ENCODE peak calls at places on chromosomes 1 and 21, in eight cellular contexts. E, S, H, L, O, C, F and K are unnamed samples.

GRCh38 chr1:117930484-117930883 is 945 bp downstream of the WDR3 start:
- DNase-seq in C (peak; percentile 4), F (peak; percentile 5), O (no peak), E (peak; percentile 1), H (no peak), S (no peak), L (no peak), K (no peak)

GRCh38 chr1:61588736-61589381 is 136.1 kb downstream of the TM2D1 start:
- DNase-seq in S (peak; percentile 26), E (peak; percentile 59), F (peak; percentile 59), O (no peak), H (peak; percentile 46), L (peak; percentile 50), C (peak; percentile 85), K (peak; percentile 62)

GRCh38 chr1:53122194-53122846 is 20.1 kb downstream of the SLC1A7 start:
- DNase-seq in E (no peak), L (no peak), C (no peak), F (no peak), H (no peak), S (peak; percentile 54), O (no peak), K (no peak)

GRCh38 chr1:16141573-16142336 is 14.1 kb downstream of the EPHA2 start:
- DNase-seq in H (no peak), C (peak; percentile 28), S (no peak), F (no peak), E (no peak), L (no peak), O (no peak), K (no peak)

GRCh38 chr21:39188521-39189139 is 5.4 kb upstream of the PSMG1 start:
- DNase-seq in H (no peak), S (no peak), L (no peak), O (no peak), C (no peak), E (no peak), F (no peak), K (no peak)

GRCh38 chr21:28444131-28444530 is 548.5 kb downstream of the LTN1 start:
- DNase-seq in E (no peak), L (no peak), S (no peak), H (no peak), O (no peak), F (no peak), C (no peak), K (no peak)

GRCh38 chr1:94056996-94057395 is 64.0 kb downstream of the ABCA4 start:
- DNase-seq in O (no peak), C (no peak), F (no peak), H (no peak), L (no peak), E (no peak), S (no peak), K (no peak)

GRCh38 chr1:211613108-211613947 is 34.4 kb upstream of the SLC30A1 start:
- DNase-seq in F (no peak), H (no peak), S (peak; percentile 91), C (no peak), L (no peak), E (peak; percentile 75), O (no peak), K (no peak)

GRCh38 chr1:239536165-239536849 is 149.9 kb downstream of the CHRM3 start:
- DNase-seq in H (no peak), C (no peak), E (no peak), S (no peak), F (no peak), L (no peak), O (no peak), K (no peak)

GRCh38 chr1:160168609-160169369 is 17.4 kb downstream of the ATP1A4 start:
- DNase-seq in L (no peak), C (peak; percentile 76), O (no peak), E (no peak), H (no peak), F (no peak), S (no peak), K (no peak)

GRCh38 chr1:232421143-232421796 is 208.7 kb downstream of the SIPA1L2 start:
- DNase-seq in E (no peak), L (no peak), O (no peak), S (no peak), F (peak; percentile 66), C (no peak), H (no peak), K (no peak)

GRCh38 chr1:112237983-112238515 is 158.0 kb upstream of the CTTNBP2NL start:
- DNase-seq in S (no peak), H (no peak), O (no peak), L (no peak), E (no peak), C (no peak), F (no peak), K (no peak)

GRCh38 chr1:247487057-247487456 is 29.2 kb upstream of the OR2B11 start:
- DNase-seq in F (peak; percentile 34), S (peak; percentile 61), L (no peak), H (peak; percentile 19), E (peak; percentile 59), C (peak; percentile 49), O (no peak), K (peak; percentile 18)

GRCh38 chr1:214603819-214604252 is 841 bp downstream of the CENPF start:
- DNase-seq in H (no peak), L (no peak), O (no peak), E (peak; percentile 13), F (peak; percentile 18), S (no peak), C (peak; percentile 25), K (peak; percentile 25)

GRCh38 chr1:110056284-110056680 is 14.2 kb downstream of the ALX3 start:
- DNase-seq in S (no peak), F (no peak), E (no peak), C (no peak), H (no peak), O (no peak), L (no peak), K (no peak)

GRCh38 chr1:68558321-68559026 is 61.6 kb upstream of the DEPDC1 start:
- DNase-seq in O (no peak), E (no peak), F (peak; percentile 1), H (no peak), C (no peak), S (no peak), L (no peak), K (no peak)

GRCh38 chr1:218715961-218716669 is 371.0 kb downstream of the TGFB2 start:
- DNase-seq in F (no peak), C (no peak), E (no peak), S (no peak), O (no peak), H (no peak), L (no peak), K (no peak)

GRCh38 chr1:205588691-205589445 is 42.9 kb downstream of the ELK4 start:
- DNase-seq in L (no peak), S (no peak), O (no peak), F (no peak), H (no peak), C (peak; percentile 59), E (no peak), K (peak; percentile 75)

GRCh38 chr1:106817626-106818025 is 238.8 kb upstream of the PRMT6 start:
- DNase-seq in H (no peak), O (no peak), C (no peak), L (no peak), E (no peak), F (no peak), S (no peak), K (no peak)

GRCh38 chr1:11156441-11156840 is 32.7 kb upstream of the ANGPTL7 start:
- DNase-seq in L (no peak), H (no peak), F (peak; percentile 14), O (no peak), S (no peak), E (no peak), C (no peak), K (no peak)

GRCh38 chr1:37922767-37923550 is 23.9 kb downstream of the INPP5B start:
- DNase-seq in F (peak; percentile 9), E (no peak), L (no peak), S (no peak), C (no peak), O (no peak), H (no peak), K (peak; percentile 93)

GRCh38 chr1:156499194-156499702 is 1.3 kb downstream of the MEF2D start:
- DNase-seq in E (no peak), S (no peak), H (no peak), C (peak; percentile 55), L (peak; percentile 42), O (no peak), F (no peak), K (peak; percentile 12)

GRCh38 chr1:234072793-234073192 is 168.3 kb downstream of the SLC35F3 start:
- DNase-seq in C (no peak), E (no peak), H (no peak), L (no peak), O (no peak), S (no peak), F (no peak), K (no peak)

GRCh38 chr1:225963735-225964530 is 22.9 kb upstream of the LEFTY2 start:
- DNase-seq in H (no peak), L (no peak), O (no peak), F (no peak), E (no peak), C (no peak), S (no peak), K (no peak)

GRCh38 chr1:212700892-212701819 is 1.5 kb upstream of the BATF3 start:
- DNase-seq in S (peak; percentile 55), L (peak; percentile 34), C (peak; percentile 70), E (no peak), H (no peak), O (no peak), F (peak; percentile 76), K (peak; percentile 40)

GRCh38 chr1:111656093-111657017 is 36.8 kb downstream of the RAP1A start:
- DNase-seq in H (no peak), C (peak; percentile 11), S (peak; percentile 51), O (no peak), E (peak; percentile 57), L (no peak), F (no peak), K (peak; percentile 48)

GRCh38 chr1:31706384-31707058 is 2.7 kb upstream of the COL16A1 start:
- DNase-seq in H (no peak), S (no peak), F (no peak), C (no peak), L (no peak), E (no peak), O (no peak), K (no peak)

GRCh38 chr1:25731148-25731547 is 68.8 kb upstream of the SELENON start:
- DNase-seq in S (no peak), L (no peak), C (no peak), O (no peak), F (no peak), H (no peak), E (no peak), K (no peak)

GRCh38 chr1:248810727-248811513 is 14.8 kb downstream of the SH3BP5L start:
- DNase-seq in S (peak; percentile 50), C (no peak), F (no peak), L (no peak), O (no peak), E (no peak), H (no peak), K (no peak)

GRCh38 chr1:22626219-22626902 is 10.1 kb upstream of the C1QA start:
- DNase-seq in O (no peak), C (peak; percentile 46), F (no peak), E (no peak), H (no peak), S (no peak), L (no peak), K (no peak)

GRCh38 chr1:17648457-17649145 is 106.5 kb upstream of the ACTL8 start:
- DNase-seq in O (no peak), H (no peak), C (no peak), L (peak; percentile 60), E (no peak), S (no peak), F (no peak), K (no peak)

GRCh38 chr1:99963041-99963795 is 6.6 kb upstream of the SLC35A3 start:
- DNase-seq in C (no peak), L (no peak), S (peak; percentile 36), E (no peak), O (no peak), F (no peak), H (no peak), K (no peak)

GRCh38 chr1:164559342-164560070 is 522 bp downstream of the PBX1 start:
- DNase-seq in F (no peak), L (peak; percentile 41), C (peak; percentile 82), H (no peak), S (peak; percentile 14), E (peak; percentile 23), O (no peak), K (no peak)

GRCh38 chr1:220999872-221000863 is 120.9 kb downstream of the HLX start:
- DNase-seq in C (no peak), S (no peak), F (no peak), O (no peak), L (no peak), H (no peak), E (no peak), K (no peak)